ENCODE peak calls at places on chromosomes 11 and 22, in ten cellular contexts. C, U, K, Y, L, I, A, W, D and S are unnamed samples.

GRCh38 chr22:48919851-48920589 is 907.7 kb downstream of the BRD1 start:
- DNase-seq in I (no peak), L (peak; percentile 23), W (no peak), Y (no peak), K (no peak), A (peak; percentile 20), U (no peak), C (no peak), D (peak; percentile 16), S (no peak)

GRCh38 chr11:11843642-11844041 is 1.9 kb downstream of the USP47 start:
- DNase-seq in Y (no peak), D (no peak), C (no peak), U (no peak), A (no peak), I (no peak), K (no peak), L (no peak), W (no peak), S (no peak)

GRCh38 chr22:45629469-45630089 is 42.1 kb upstream of the ATXN10 start:
- DNase-seq in C (no peak), K (no peak), Y (no peak), D (no peak), I (no peak), L (no peak), U (peak; percentile 90), W (no peak), A (no peak), S (no peak)

GRCh38 chr22:45224988-45225731 is 15.5 kb downstream of the KIAA0930 start:
- DNase-seq in U (peak; percentile 29), K (no peak), D (no peak), C (no peak), Y (no peak), L (no peak), W (no peak), A (no peak), I (no peak), S (no peak)

GRCh38 chr11:26551186-26551801 is 20.8 kb downstream of the MUC15 start:
- DNase-seq in L (no peak), I (no peak), A (no peak), K (no peak), C (peak; percentile 41), W (no peak), U (no peak), Y (no peak), D (no peak), S (no peak)

GRCh38 chr11:127103586-127104388 is 103.2 kb upstream of the KIRREL3 start:
- DNase-seq in U (no peak), A (no peak), I (no peak), D (no peak), L (no peak), C (no peak), W (no peak), Y (no peak), K (no peak), S (no peak)

GRCh38 chr22:32204211-32204855 is 540 bp downstream of the RFPL2 start:
- DNase-seq in C (no peak), I (no peak), L (no peak), Y (no peak), A (no peak), U (peak; percentile 86), W (peak; percentile 36), D (no peak), K (no peak), S (no peak)

GRCh38 chr11:96317985-96318384 is 25.0 kb downstream of the MAML2 start:
- DNase-seq in W (no peak), D (no peak), A (no peak), C (no peak), Y (no peak), K (no peak), U (no peak), I (no peak), L (no peak), S (peak; percentile 63)

GRCh38 chr22:38796262-38796957 is 2.5 kb upstream of the DNAL4 start:
- DNase-seq in Y (no peak), W (no peak), C (peak; percentile 56), K (no peak), A (no peak), D (no peak), U (no peak), I (no peak), L (no peak), S (no peak)

GRCh38 chr11:116605543-116605942 is 167.2 kb downstream of the BUD13 start:
- DNase-seq in C (peak; percentile 16), Y (no peak), A (no peak), I (peak; percentile 56), L (peak; percentile 49), W (no peak), U (peak; percentile 98), D (peak; percentile 30), K (peak; percentile 29), S (no peak)

GRCh38 chr22:17369553-17370035 is 334 bp downstream of the CECR2 start:
- DNase-seq in K (no peak), C (peak; percentile 52), I (peak; percentile 30), W (peak; percentile 21), A (peak; percentile 42), D (no peak), L (no peak), Y (no peak), U (peak; percentile 84), S (no peak)

GRCh38 chr11:74909363-74909762 is 39.5 kb downstream of the XRRA1 start:
- DNase-seq in C (no peak), I (no peak), W (no peak), Y (no peak), L (no peak), U (no peak), A (no peak), D (no peak), K (no peak), S (no peak)

GRCh38 chr22:23289851-23290724 is 109.8 kb downstream of the BCR start:
- DNase-seq in U (peak; percentile 93), L (peak; percentile 79), W (peak; percentile 45), C (peak; percentile 68), D (peak; percentile 67), I (peak; percentile 60), A (peak; percentile 70), Y (no peak), K (peak; percentile 50), S (peak; percentile 61)

DNA sequence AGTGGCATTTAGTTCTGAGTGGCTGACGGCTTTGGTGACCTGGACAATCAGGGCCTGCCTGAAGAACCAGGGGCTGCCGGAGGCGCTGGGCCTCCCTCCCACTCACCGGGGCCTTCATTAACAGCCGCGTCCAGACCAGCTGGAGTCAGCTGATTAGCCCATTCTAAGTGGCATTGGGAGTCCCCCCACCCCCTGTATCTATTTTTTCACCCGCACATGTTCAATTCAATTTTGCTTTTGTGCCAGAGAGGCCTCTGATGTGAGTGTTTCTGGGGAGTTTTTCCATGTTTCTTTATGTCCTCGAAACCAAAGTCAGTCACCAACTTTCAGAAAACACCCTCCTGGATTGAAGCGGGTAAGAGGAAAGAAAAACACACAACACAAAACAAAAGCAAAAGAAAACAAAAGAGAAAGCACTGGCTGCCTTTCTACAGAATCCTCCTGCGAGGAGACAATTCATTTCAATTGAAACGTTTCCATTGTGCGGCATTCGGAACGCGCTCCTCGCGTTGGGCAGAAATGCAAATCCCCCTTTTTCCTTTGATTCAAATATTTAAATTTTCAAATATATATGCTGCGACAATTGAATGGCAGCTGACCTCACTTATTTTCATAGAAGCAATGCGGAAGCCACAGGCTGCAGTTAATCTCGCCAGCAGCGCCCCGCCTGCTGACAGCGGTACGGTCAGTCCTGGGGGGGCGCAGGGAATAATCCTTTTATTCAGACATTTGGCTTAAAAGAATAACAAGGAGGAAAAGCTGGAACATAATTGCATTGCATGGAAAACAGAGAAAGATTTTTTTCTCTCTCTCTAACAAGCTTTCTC is 17.6 kb downstream of the CDKN1C start:
- DNase-seq in K (no peak), C (no peak), A (no peak), W (no peak), I (no peak), U (no peak), L (no peak), D (no peak), Y (no peak), S (no peak)
- H3K4me3 ChIP-seq in K (no peak overlapping the region), C (no peak overlapping the region), A (no peak overlapping the region), W (no peak overlapping the region), I (no peak overlapping the region), U (no peak overlapping the region), L (no peak overlapping the region), D (no peak overlapping the region), Y (no peak overlapping the region), S (no peak overlapping the region)

GRCh38 chr11:91788764-91789163 is 435.9 kb upstream of the FAT3 start:
- DNase-seq in I (no peak), U (no peak), C (no peak), Y (no peak), A (no peak), W (no peak), L (no peak), D (no peak), K (no peak), S (no peak)
- H3K4me3 ChIP-seq in I (no peak overlapping the region), U (no peak overlapping the region), C (no peak overlapping the region), Y (no peak overlapping the region), A (no peak overlapping the region), W (no peak overlapping the region), L (no peak overlapping the region), D (no peak overlapping the region), K (no peak overlapping the region), S (no peak overlapping the region)

DNA sequence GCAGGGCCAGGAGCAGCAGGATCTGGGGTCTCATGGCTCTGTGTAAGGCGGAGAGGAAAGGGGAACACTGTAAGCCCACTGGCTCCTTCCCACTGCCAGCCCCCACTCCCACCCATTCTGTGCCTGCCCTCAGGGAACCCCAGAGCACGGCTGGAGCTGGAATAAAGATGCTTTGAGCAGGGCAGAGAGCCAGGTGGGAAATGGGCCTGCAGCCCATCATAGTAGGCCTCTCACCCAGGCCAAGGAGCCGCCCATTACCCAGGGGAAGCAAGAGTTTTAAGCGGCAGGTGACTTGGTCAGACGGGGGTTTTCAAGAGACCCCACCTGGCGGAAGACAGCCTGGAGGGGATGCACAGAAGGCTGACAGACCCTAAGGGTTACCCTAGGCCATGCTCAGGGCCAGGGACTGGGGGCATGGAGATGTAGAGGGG is 4.6 kb downstream of the LRRC32 start:
- DNase-seq in K (no peak), Y (no peak), A (peak; percentile 39), I (peak; percentile 51), L (no peak), W (no peak), U (peak; percentile 39), C (no peak), D (no peak), S (no peak)
- H3K4me3 ChIP-seq in K (peak overlapping the region; percentile 26), Y (no peak overlapping the region), A (no peak overlapping the region), I (peak overlapping the region; percentile 79), L (no peak overlapping the region), W (no peak overlapping the region), U (no peak overlapping the region), C (no peak overlapping the region), D (no peak overlapping the region), S (no peak overlapping the region)

DNA sequence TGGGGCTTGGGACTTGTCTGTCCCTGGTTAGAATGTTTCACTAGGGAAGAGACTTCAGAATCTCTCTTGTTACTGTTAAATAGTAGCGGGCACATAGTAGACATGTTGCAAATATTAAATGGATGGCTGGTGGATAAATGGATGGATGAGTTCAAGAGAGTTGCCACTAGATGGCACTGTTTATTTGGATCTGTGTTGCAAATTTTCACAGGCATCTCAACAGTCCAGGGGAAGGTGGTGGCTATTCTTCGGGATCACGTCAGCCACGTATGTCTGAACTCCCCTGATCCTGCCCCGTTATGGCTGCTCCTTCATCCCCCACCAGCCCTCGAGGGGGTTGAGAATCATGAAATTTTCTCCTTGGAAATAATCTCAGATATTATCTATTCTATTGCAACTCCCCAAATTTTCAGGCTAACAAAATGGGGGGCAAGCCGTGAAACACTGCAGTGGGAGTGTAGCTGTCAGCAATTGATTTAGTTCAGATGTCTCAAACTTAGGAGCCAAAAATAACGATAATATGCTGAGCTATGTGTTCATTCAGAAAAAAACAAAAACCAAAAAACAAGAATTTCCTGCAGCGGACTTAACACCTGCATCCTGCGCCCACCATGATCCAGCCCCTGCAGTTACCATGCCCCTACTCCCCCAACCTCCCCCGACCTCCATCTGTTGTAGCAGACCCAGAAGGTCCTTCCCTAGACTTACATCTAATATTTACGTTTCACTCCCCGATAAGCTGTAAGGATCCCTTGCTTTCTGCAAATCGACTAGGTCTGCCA is 29.1 kb upstream of the BIRC3 start:
- DNase-seq in L (peak; percentile 75), C (peak; percentile 87), Y (peak; percentile 55), K (peak; percentile 79), A (no peak), D (peak; percentile 45), I (peak; percentile 86), W (peak; percentile 66), U (peak; percentile 64), S (peak; percentile 86)
- H3K4me3 ChIP-seq in L (no peak overlapping the region), C (peak overlapping the region; percentile 24), Y (peak overlapping the region; percentile 38), K (peak overlapping the region; percentile 69), A (peak overlapping the region; percentile 21), D (no peak overlapping the region), I (peak overlapping the region; percentile 36), W (no peak overlapping the region), U (no peak overlapping the region), S (peak overlapping the region; percentile 44)